ENCODE peak calls at places on chromosomes 11 and 22, in five cellular contexts. C is K562, D is H1, X is HepG2, M is GM12878. O is an unnamed sample.

GRCh38 chr22:36395061-36395849 is 7.5 kb upstream of the MYH9 start:
- DNase-seq in M (no peak), D (no peak), X (no peak), C (no peak), O (no peak)

GRCh38 chr11:10575346-10575745 is 6.9 kb upstream of the LYVE1 start:
- DNase-seq in D (no peak), X (no peak), C (no peak), M (no peak), O (no peak)

GRCh38 chr11:1749020-1749758 is 1.2 kb downstream of the IFITM10 start:
- DNase-seq in D (no peak), M (no peak), C (no peak), X (no peak), O (peak)

GRCh38 chr11:79436911-79437273 is 3.9 kb downstream of the TENM4 start:
- DNase-seq in X (no peak), C (no peak), M (no peak), D (no peak), O (no peak)

GRCh38 chr11:44734982-44735381 is 8.2 kb downstream of the TSPAN18 start:
- DNase-seq in M (no peak), D (no peak), X (no peak), C (no peak), O (no peak)

GRCh38 chr11:7621090-7621489 is 52.2 kb downstream of the CYB5R2 start:
- DNase-seq in C (no peak), D (no peak), X (no peak), M (no peak), O (no peak)

GRCh38 chr11:128022007-128022368 is 565.4 kb downstream of the ETS1 start:
- DNase-seq in C (no peak), M (no peak), X (no peak), D (no peak), O (no peak)

GRCh38 chr11:75242722-75243600 is 2.4 kb downstream of the TPBGL start:
- DNase-seq in D (no peak), X (no peak), M (no peak), C (no peak), O (peak)

GRCh38 chr22:23790819-23791736 is 4.3 kb downstream of the SMARCB1 start:
- DNase-seq in M (no peak), X (no peak), D (no peak), C (no peak), O (peak)

GRCh38 chr11:115921540-115921939 is 417.3 kb upstream of the CADM1 start:
- DNase-seq in C (no peak), M (peak), X (no peak), D (no peak), O (no peak)

GRCh38 chr22:49999063-49999900 is 13.3 kb downstream of the IL17REL start:
- DNase-seq in D (no peak), C (peak), X (no peak), M (no peak), O (peak)

GRCh38 chr11:77779935-77780334 is 40.6 kb downstream of the RSF1 start:
- DNase-seq in M (no peak), X (peak), D (no peak), C (peak), O (no peak)

GRCh38 chr11:59138643-59139042 is 4.0 kb upstream of the FAM111A start:
- DNase-seq in M (no peak), X (no peak), C (no peak), D (no peak), O (no peak)

GRCh38 chr22:31826443-31826842 is 72.6 kb downstream of the DEPDC5 start:
- DNase-seq in X (no peak), C (no peak), D (no peak), M (no peak), O (no peak)

GRCh38 chr11:128624269-128625170 is 37.2 kb upstream of the ETS1 start:
- DNase-seq in M (no peak), X (no peak), D (no peak), C (no peak), O (no peak)

GRCh38 chr22:27726726-27727449 is 74.7 kb downstream of the MN1 start:
- DNase-seq in X (peak), D (no peak), C (peak), M (no peak), O (no peak)

GRCh38 chr22:28799834-28800307 is 498 bp downstream of the XBP1 start:
- DNase-seq in X (no peak), M (no peak), C (peak), D (no peak), O (peak)

GRCh38 chr22:41758231-41758630 is 42.2 kb upstream of the CCDC134 start:
- DNase-seq in C (peak), M (no peak), D (no peak), X (no peak), O (no peak)

GRCh38 chr22:40107756-40108437 is 69.8 kb upstream of the TNRC6B start:
- DNase-seq in C (no peak), D (no peak), X (no peak), M (no peak), O (no peak)

GRCh38 chr11:63769719-63770443 is 1.3 kb upstream of the ZFTA start:
- DNase-seq in C (no peak), M (no peak), D (no peak), X (no peak), O (no peak)

GRCh38 chr11:62137881-62138629 is 14.2 kb downstream of the INCENP start:
- DNase-seq in C (no peak), D (no peak), X (no peak), M (no peak), O (peak)

GRCh38 chr11:62671604-62672528 is at the start of the genes LBHD1 and UQCC3:
- DNase-seq in D (peak), C (peak), X (peak), M (no peak), O (peak)

GRCh38 chr11:28835790-28836189 is 727.6 kb downstream of the METTL15 start:
- DNase-seq in D (no peak), C (no peak), M (no peak), X (no peak), O (no peak)

GRCh38 chr11:68655406-68655805 is 28.9 kb upstream of the GAL start:
- DNase-seq in C (no peak), D (no peak), X (no peak), M (no peak), O (no peak)

GRCh38 chr11:11263238-11264030 is 89.6 kb downstream of the CSNK2A3 start:
- DNase-seq in M (no peak), C (no peak), X (no peak), D (no peak), O (peak)

GRCh38 chr11:118998822-118999221 is 884 bp downstream of the CENATAC start:
- DNase-seq in X (peak), M (no peak), C (peak), D (no peak), O (no peak)

GRCh38 chr11:86575208-86575855 is 97.1 kb downstream of the ME3 start:
- DNase-seq in M (no peak), X (no peak), C (no peak), D (no peak), O (no peak)

GRCh38 chr11:31645747-31646146 is 136.2 kb downstream of the ELP4 start:
- DNase-seq in M (no peak), C (peak), X (peak), D (no peak), O (no peak)

DNA sequence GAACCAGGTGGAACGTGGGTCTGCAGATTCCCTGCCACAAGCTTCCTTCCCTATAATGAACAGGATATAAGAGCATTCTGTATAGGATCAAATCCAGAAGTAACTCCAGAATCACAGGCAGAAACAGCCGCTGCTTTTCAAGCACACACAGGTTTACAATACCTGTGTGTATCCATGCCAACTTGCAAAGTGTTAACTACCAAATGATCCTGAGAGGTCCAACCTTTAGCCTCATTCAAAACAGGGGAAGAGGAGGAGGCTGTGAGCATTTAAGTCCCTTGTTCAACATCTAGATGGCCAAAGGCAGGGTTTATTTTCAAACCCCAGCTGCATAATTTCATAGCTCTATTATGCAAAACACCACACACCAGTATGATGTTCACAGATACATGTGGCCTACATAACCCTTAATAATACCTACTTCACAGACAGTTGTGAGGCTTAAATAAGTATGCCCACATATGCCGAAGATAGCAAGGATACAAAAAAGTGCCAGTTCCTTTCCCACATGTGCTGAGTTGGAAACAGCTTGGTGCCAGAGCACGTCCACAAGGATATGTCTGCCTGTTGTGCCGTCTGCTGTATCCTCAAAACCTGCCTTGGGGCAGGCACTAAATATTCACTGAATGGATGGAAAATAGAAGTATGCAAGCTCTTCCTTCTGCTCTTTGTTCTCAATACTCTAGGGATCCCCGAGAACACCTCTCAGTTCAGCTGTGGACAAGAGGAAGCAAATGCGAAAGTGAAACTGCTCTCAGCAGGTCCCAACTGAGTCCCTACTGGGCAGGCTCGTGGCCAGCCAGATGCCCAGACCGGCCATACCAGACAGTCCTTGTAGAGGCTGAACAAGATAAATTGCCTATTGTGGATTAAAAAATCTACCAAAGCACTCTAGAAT is 66.8 kb downstream of the LARGE1 start:
- DNase-seq in X (peak), C (no peak), M (peak), D (no peak), O (peak)
- TF ChIP-seq RFX5 in X (no peak), C (no peak), M (peak), D (no peak), O (no peak)

DNA sequence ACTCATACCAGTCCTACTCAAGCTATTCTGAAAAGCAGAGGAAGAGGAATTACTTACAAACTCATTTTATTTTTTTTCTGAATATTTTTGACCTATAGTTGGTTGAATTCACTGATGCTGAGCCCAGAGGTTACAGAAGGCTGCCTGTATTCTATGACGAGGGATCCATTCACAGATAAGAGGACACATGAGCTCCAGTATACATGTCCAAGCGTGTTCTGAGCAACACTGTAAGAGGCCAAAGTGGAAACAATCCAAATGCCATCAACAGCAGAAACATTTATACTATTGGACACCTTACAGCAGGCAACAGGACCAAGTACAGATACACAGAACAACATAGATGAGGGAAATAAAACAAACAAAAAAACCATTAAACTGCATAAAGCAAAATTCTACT is 10.3 kb downstream of the KDM4E start:
- DNase-seq in D (no peak), X (no peak), M (no peak), C (no peak), O (no peak)
- TF ChIP-seq POLR2AphosphoS5 in D (no peak), X (no peak), M (no peak), C (no peak), O (no peak)

DNA sequence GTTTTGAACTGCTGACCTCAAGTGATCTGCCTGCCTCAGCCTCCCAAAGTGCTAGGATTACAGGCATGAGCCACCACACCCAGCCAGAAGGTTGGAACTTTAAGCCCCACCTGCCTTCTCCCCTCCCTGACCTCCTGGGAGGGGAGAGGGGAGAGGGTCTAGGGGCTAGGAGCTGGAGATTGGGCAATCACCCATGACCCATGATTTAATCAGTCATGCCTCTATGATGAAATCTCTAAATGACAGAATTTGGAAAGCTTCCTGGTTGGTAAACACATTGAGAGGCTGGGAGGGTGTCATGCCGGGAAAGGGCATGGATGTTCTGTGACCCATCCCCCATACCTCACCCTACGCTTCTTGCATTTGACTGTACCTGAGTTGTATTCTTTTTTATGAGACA is 17.1 kb upstream of the TFIP11 start:
- DNase-seq in M (no peak), D (no peak), X (peak), C (no peak), O (no peak)
- TF ChIP-seq RFX5 in M (no peak), D (no peak), X (no peak), C (no peak), O (no peak)

GRCh38 chr11:123976770-123977560 is 616 bp downstream of the OR10S1 start:
- DNase-seq in D (no peak), C (no peak), M (no peak), X (no peak), O (no peak)
- TF ChIP-seq POLR2AphosphoS5 in D (no peak), C (no peak), M (no peak), X (no peak), O (no peak)

DNA sequence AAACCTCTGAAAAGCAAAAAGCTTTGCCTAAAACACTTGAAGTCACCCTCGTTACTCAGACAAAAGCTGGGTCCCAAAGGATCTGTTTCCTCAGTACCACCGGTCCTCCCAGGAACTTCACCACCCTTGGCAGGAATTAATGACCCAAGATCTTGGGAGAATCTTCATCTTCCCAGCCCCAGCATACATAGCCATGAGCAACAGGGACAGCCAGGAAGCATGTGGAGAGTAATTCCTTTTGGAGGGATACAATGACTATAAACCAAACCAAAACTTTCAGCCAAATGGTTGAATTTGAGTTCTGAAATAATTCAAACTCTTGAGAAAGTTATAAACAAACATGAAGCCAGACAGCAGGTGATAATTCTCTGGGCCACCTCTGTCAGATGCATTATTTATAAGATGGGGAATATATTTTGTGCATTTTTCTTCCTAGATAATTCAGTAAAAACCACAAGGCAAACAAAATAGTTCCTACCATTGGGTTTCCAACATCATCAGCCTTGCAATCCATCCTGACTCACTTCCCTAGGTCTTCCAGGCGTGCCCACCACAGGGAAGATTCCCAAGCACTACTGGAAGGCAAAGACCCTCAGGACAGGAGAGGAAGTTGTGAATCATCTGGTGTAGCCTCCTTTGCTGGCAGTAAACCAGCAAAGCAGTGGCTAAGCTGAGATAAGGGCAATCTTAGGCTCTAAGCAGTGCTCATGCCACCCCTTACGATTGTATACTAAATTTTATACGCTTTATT is 71.7 kb upstream of the DRD2 start:
- DNase-seq in C (peak), D (no peak), M (no peak), X (no peak), O (no peak)
- TF ChIP-seq RFX5 in C (no peak), D (no peak), M (no peak), X (no peak), O (no peak)

O was measured in SK-N-SH.